ENCODE peak calls at places on chromosomes 1 and 21, in seven cellular contexts. One of them, this sample, is unnamed.

GRCh38 chr1:183023601-183024351 is 556 bp downstream of the LAMC1 start:
- DNase-seq in germinal center: peak; percentile 75
- DNase-seq in stimulated activated CD4-positive, alpha-beta T cell treated with anti-CD3 and anti-CD28 coated beads, Interleukin-4, amount 100 ng/mL, for 4 hours: peak; percentile 11
- DNase-seq in activated CD8-positive, alpha-beta memory T cell treated with anti-CD3 and anti-CD28 coated beads for 48 hours: no peak
- DNase-seq in endodermal cell: peak; percentile 95
- DNase-seq in iris pigment epithelial cell: peak; percentile 59
- DNase-seq in effector memory CD4-positive, alpha-beta T cell: no peak
- DNase-seq in this sample: peak; percentile 67

GRCh38 chr1:47919113-47919833 is 77.9 kb downstream of the TRABD2B start:
- DNase-seq in germinal center: no peak
- DNase-seq in endodermal cell: no peak
- DNase-seq in stimulated activated CD4-positive, alpha-beta T cell treated with anti-CD3 and anti-CD28 coated beads, Interleukin-4, amount 100 ng/mL, for 4 hours: no peak
- DNase-seq in effector memory CD4-positive, alpha-beta T cell: no peak
- DNase-seq in iris pigment epithelial cell: no peak
- DNase-seq in activated CD8-positive, alpha-beta memory T cell treated with anti-CD3 and anti-CD28 coated beads for 48 hours: no peak
- DNase-seq in this sample: no peak

GRCh38 chr1:66557157-66557556 is 23.2 kb downstream of the SGIP1 start:
- DNase-seq in germinal center: no peak
- DNase-seq in iris pigment epithelial cell: no peak
- DNase-seq in effector memory CD4-positive, alpha-beta T cell: no peak
- DNase-seq in stimulated activated CD4-positive, alpha-beta T cell treated with anti-CD3 and anti-CD28 coated beads, Interleukin-4, amount 100 ng/mL, for 4 hours: no peak
- DNase-seq in endodermal cell: no peak
- DNase-seq in activated CD8-positive, alpha-beta memory T cell treated with anti-CD3 and anti-CD28 coated beads for 48 hours: no peak
- DNase-seq in this sample: peak; percentile 50

GRCh38 chr1:194369622-194370021 is 1183.2 kb upstream of the B3GALT2 start:
- DNase-seq in stimulated activated CD4-positive, alpha-beta T cell treated with anti-CD3 and anti-CD28 coated beads, Interleukin-4, amount 100 ng/mL, for 4 hours: no peak
- DNase-seq in germinal center: no peak
- DNase-seq in endodermal cell: no peak
- DNase-seq in activated CD8-positive, alpha-beta memory T cell treated with anti-CD3 and anti-CD28 coated beads for 48 hours: no peak
- DNase-seq in effector memory CD4-positive, alpha-beta T cell: no peak
- DNase-seq in iris pigment epithelial cell: no peak
- DNase-seq in this sample: no peak

GRCh38 chr1:10779841-10780240 is 16.6 kb downstream of the CASZ1 start:
- DNase-seq in iris pigment epithelial cell: no peak
- DNase-seq in endodermal cell: no peak
- DNase-seq in stimulated activated CD4-positive, alpha-beta T cell treated with anti-CD3 and anti-CD28 coated beads, Interleukin-4, amount 100 ng/mL, for 4 hours: no peak
- DNase-seq in activated CD8-positive, alpha-beta memory T cell treated with anti-CD3 and anti-CD28 coated beads for 48 hours: no peak
- DNase-seq in effector memory CD4-positive, alpha-beta T cell: no peak
- DNase-seq in germinal center: no peak
- DNase-seq in this sample: no peak

GRCh38 chr1:232302376-232303049 is 327.4 kb downstream of the SIPA1L2 start:
- DNase-seq in effector memory CD4-positive, alpha-beta T cell: no peak
- DNase-seq in activated CD8-positive, alpha-beta memory T cell treated with anti-CD3 and anti-CD28 coated beads for 48 hours: no peak
- DNase-seq in iris pigment epithelial cell: no peak
- DNase-seq in germinal center: no peak
- DNase-seq in stimulated activated CD4-positive, alpha-beta T cell treated with anti-CD3 and anti-CD28 coated beads, Interleukin-4, amount 100 ng/mL, for 4 hours: no peak
- DNase-seq in endodermal cell: peak; percentile 72
- DNase-seq in this sample: no peak

GRCh38 chr1:56672579-56672978 is 27.5 kb downstream of the PRKAA2 start:
- DNase-seq in stimulated activated CD4-positive, alpha-beta T cell treated with anti-CD3 and anti-CD28 coated beads, Interleukin-4, amount 100 ng/mL, for 4 hours: no peak
- DNase-seq in germinal center: no peak
- DNase-seq in activated CD8-positive, alpha-beta memory T cell treated with anti-CD3 and anti-CD28 coated beads for 48 hours: no peak
- DNase-seq in iris pigment epithelial cell: no peak
- DNase-seq in endodermal cell: no peak
- DNase-seq in effector memory CD4-positive, alpha-beta T cell: no peak
- DNase-seq in this sample: no peak

GRCh38 chr1:165376041-165376810 is 19.7 kb upstream of the LMX1A start:
- DNase-seq in stimulated activated CD4-positive, alpha-beta T cell treated with anti-CD3 and anti-CD28 coated beads, Interleukin-4, amount 100 ng/mL, for 4 hours: peak; percentile 5
- DNase-seq in activated CD8-positive, alpha-beta memory T cell treated with anti-CD3 and anti-CD28 coated beads for 48 hours: no peak
- DNase-seq in germinal center: no peak
- DNase-seq in endodermal cell: peak; percentile 93
- DNase-seq in effector memory CD4-positive, alpha-beta T cell: no peak
- DNase-seq in iris pigment epithelial cell: peak; percentile 72
- DNase-seq in this sample: peak; percentile 77

GRCh38 chr1:11735531-11735853 is 444 bp upstream of the AGTRAP start:
- DNase-seq in germinal center: no peak
- DNase-seq in activated CD8-positive, alpha-beta memory T cell treated with anti-CD3 and anti-CD28 coated beads for 48 hours: no peak
- DNase-seq in stimulated activated CD4-positive, alpha-beta T cell treated with anti-CD3 and anti-CD28 coated beads, Interleukin-4, amount 100 ng/mL, for 4 hours: no peak
- DNase-seq in effector memory CD4-positive, alpha-beta T cell: no peak
- DNase-seq in iris pigment epithelial cell: peak; percentile 23
- DNase-seq in endodermal cell: no peak
- DNase-seq in this sample: no peak

GRCh38 chr1:157442065-157442464 is 110.2 kb downstream of the FCRL5 start:
- DNase-seq in endodermal cell: no peak
- DNase-seq in activated CD8-positive, alpha-beta memory T cell treated with anti-CD3 and anti-CD28 coated beads for 48 hours: no peak
- DNase-seq in iris pigment epithelial cell: no peak
- DNase-seq in germinal center: no peak
- DNase-seq in effector memory CD4-positive, alpha-beta T cell: no peak
- DNase-seq in stimulated activated CD4-positive, alpha-beta T cell treated with anti-CD3 and anti-CD28 coated beads, Interleukin-4, amount 100 ng/mL, for 4 hours: no peak
- DNase-seq in this sample: no peak

GRCh38 chr1:11383553-11384169 is 95.3 kb upstream of the DISP3 start:
- DNase-seq in activated CD8-positive, alpha-beta memory T cell treated with anti-CD3 and anti-CD28 coated beads for 48 hours: no peak
- DNase-seq in germinal center: no peak
- DNase-seq in endodermal cell: no peak
- DNase-seq in iris pigment epithelial cell: no peak
- DNase-seq in effector memory CD4-positive, alpha-beta T cell: no peak
- DNase-seq in stimulated activated CD4-positive, alpha-beta T cell treated with anti-CD3 and anti-CD28 coated beads, Interleukin-4, amount 100 ng/mL, for 4 hours: no peak
- DNase-seq in this sample: no peak

GRCh38 chr1:167697667-167698141 is 24.1 kb upstream of the MPZL1 start:
- DNase-seq in activated CD8-positive, alpha-beta memory T cell treated with anti-CD3 and anti-CD28 coated beads for 48 hours: no peak
- DNase-seq in iris pigment epithelial cell: no peak
- DNase-seq in endodermal cell: no peak
- DNase-seq in effector memory CD4-positive, alpha-beta T cell: no peak
- DNase-seq in germinal center: no peak
- DNase-seq in stimulated activated CD4-positive, alpha-beta T cell treated with anti-CD3 and anti-CD28 coated beads, Interleukin-4, amount 100 ng/mL, for 4 hours: no peak
- DNase-seq in this sample: no peak

GRCh38 chr1:203153989-203154821 is 21.4 kb downstream of the MYBPH start:
- DNase-seq in germinal center: no peak
- DNase-seq in iris pigment epithelial cell: peak; percentile 83
- DNase-seq in effector memory CD4-positive, alpha-beta T cell: no peak
- DNase-seq in activated CD8-positive, alpha-beta memory T cell treated with anti-CD3 and anti-CD28 coated beads for 48 hours: no peak
- DNase-seq in stimulated activated CD4-positive, alpha-beta T cell treated with anti-CD3 and anti-CD28 coated beads, Interleukin-4, amount 100 ng/mL, for 4 hours: no peak
- DNase-seq in endodermal cell: peak; percentile 59
- DNase-seq in this sample: peak; percentile 66

GRCh38 chr1:114352797-114353196 is 158.2 kb downstream of the TRIM33 start:
- DNase-seq in germinal center: no peak
- DNase-seq in activated CD8-positive, alpha-beta memory T cell treated with anti-CD3 and anti-CD28 coated beads for 48 hours: no peak
- DNase-seq in stimulated activated CD4-positive, alpha-beta T cell treated with anti-CD3 and anti-CD28 coated beads, Interleukin-4, amount 100 ng/mL, for 4 hours: no peak
- DNase-seq in effector memory CD4-positive, alpha-beta T cell: no peak
- DNase-seq in endodermal cell: no peak
- DNase-seq in iris pigment epithelial cell: no peak
- DNase-seq in this sample: no peak

GRCh38 chr1:204203206-204203767 is 7.0 kb upstream of the KISS1 start:
- DNase-seq in activated CD8-positive, alpha-beta memory T cell treated with anti-CD3 and anti-CD28 coated beads for 48 hours: no peak
- DNase-seq in germinal center: no peak
- DNase-seq in iris pigment epithelial cell: no peak
- DNase-seq in stimulated activated CD4-positive, alpha-beta T cell treated with anti-CD3 and anti-CD28 coated beads, Interleukin-4, amount 100 ng/mL, for 4 hours: no peak
- DNase-seq in effector memory CD4-positive, alpha-beta T cell: no peak
- DNase-seq in endodermal cell: no peak
- DNase-seq in this sample: no peak

GRCh38 chr1:100038401-100039306 is 68.9 kb downstream of the SLC35A3 start:
- DNase-seq in activated CD8-positive, alpha-beta memory T cell treated with anti-CD3 and anti-CD28 coated beads for 48 hours: peak; percentile 49
- DNase-seq in endodermal cell: peak; percentile 79
- DNase-seq in germinal center: peak; percentile 61
- DNase-seq in iris pigment epithelial cell: peak; percentile 84
- DNase-seq in stimulated activated CD4-positive, alpha-beta T cell treated with anti-CD3 and anti-CD28 coated beads, Interleukin-4, amount 100 ng/mL, for 4 hours: peak; percentile 80
- DNase-seq in effector memory CD4-positive, alpha-beta T cell: peak; percentile 65
- DNase-seq in this sample: peak; percentile 79

GRCh38 chr1:177033628-177034027 is 130.9 kb downstream of the ASTN1 start:
- DNase-seq in stimulated activated CD4-positive, alpha-beta T cell treated with anti-CD3 and anti-CD28 coated beads, Interleukin-4, amount 100 ng/mL, for 4 hours: no peak
- DNase-seq in activated CD8-positive, alpha-beta memory T cell treated with anti-CD3 and anti-CD28 coated beads for 48 hours: no peak
- DNase-seq in endodermal cell: no peak
- DNase-seq in germinal center: no peak
- DNase-seq in iris pigment epithelial cell: no peak
- DNase-seq in effector memory CD4-positive, alpha-beta T cell: no peak
- DNase-seq in this sample: no peak

GRCh38 chr1:33497410-33497809 is 25.0 kb downstream of the ZSCAN20 start:
- DNase-seq in stimulated activated CD4-positive, alpha-beta T cell treated with anti-CD3 and anti-CD28 coated beads, Interleukin-4, amount 100 ng/mL, for 4 hours: no peak
- DNase-seq in endodermal cell: no peak
- DNase-seq in activated CD8-positive, alpha-beta memory T cell treated with anti-CD3 and anti-CD28 coated beads for 48 hours: no peak
- DNase-seq in effector memory CD4-positive, alpha-beta T cell: no peak
- DNase-seq in germinal center: no peak
- DNase-seq in iris pigment epithelial cell: no peak
- DNase-seq in this sample: no peak

GRCh38 chr1:222798111-222798510 is 16.7 kb upstream of the DISP1 start:
- DNase-seq in endodermal cell: no peak
- DNase-seq in iris pigment epithelial cell: peak; percentile 52
- DNase-seq in activated CD8-positive, alpha-beta memory T cell treated with anti-CD3 and anti-CD28 coated beads for 48 hours: no peak
- DNase-seq in stimulated activated CD4-positive, alpha-beta T cell treated with anti-CD3 and anti-CD28 coated beads, Interleukin-4, amount 100 ng/mL, for 4 hours: peak; percentile 42
- DNase-seq in effector memory CD4-positive, alpha-beta T cell: no peak
- DNase-seq in germinal center: no peak
- DNase-seq in this sample: peak; percentile 65

GRCh38 chr1:116772648-116773045 is 18.4 kb downstream of the CD2 start:
- DNase-seq in iris pigment epithelial cell: no peak
- DNase-seq in effector memory CD4-positive, alpha-beta T cell: no peak
- DNase-seq in stimulated activated CD4-positive, alpha-beta T cell treated with anti-CD3 and anti-CD28 coated beads, Interleukin-4, amount 100 ng/mL, for 4 hours: no peak
- DNase-seq in germinal center: no peak
- DNase-seq in activated CD8-positive, alpha-beta memory T cell treated with anti-CD3 and anti-CD28 coated beads for 48 hours: no peak
- DNase-seq in endodermal cell: no peak
- DNase-seq in this sample: peak; percentile 44

GRCh38 chr1:199859525-199859924 is 168.0 kb upstream of the NR5A2 start:
- DNase-seq in stimulated activated CD4-positive, alpha-beta T cell treated with anti-CD3 and anti-CD28 coated beads, Interleukin-4, amount 100 ng/mL, for 4 hours: no peak
- DNase-seq in iris pigment epithelial cell: peak; percentile 94
- DNase-seq in effector memory CD4-positive, alpha-beta T cell: no peak
- DNase-seq in activated CD8-positive, alpha-beta memory T cell treated with anti-CD3 and anti-CD28 coated beads for 48 hours: no peak
- DNase-seq in germinal center: no peak
- DNase-seq in endodermal cell: no peak
- DNase-seq in this sample: peak; percentile 88

GRCh38 chr1:2477309-2477708 is 1.2 kb downstream of the PLCH2 start:
- DNase-seq in iris pigment epithelial cell: no peak
- DNase-seq in effector memory CD4-positive, alpha-beta T cell: no peak
- DNase-seq in germinal center: no peak
- DNase-seq in endodermal cell: no peak
- DNase-seq in activated CD8-positive, alpha-beta memory T cell treated with anti-CD3 and anti-CD28 coated beads for 48 hours: no peak
- DNase-seq in stimulated activated CD4-positive, alpha-beta T cell treated with anti-CD3 and anti-CD28 coated beads, Interleukin-4, amount 100 ng/mL, for 4 hours: no peak
- DNase-seq in this sample: no peak

GRCh38 chr21:25925936-25926335 is 191.2 kb downstream of the GABPA start:
- DNase-seq in iris pigment epithelial cell: peak; percentile 59
- DNase-seq in endodermal cell: no peak
- DNase-seq in effector memory CD4-positive, alpha-beta T cell: no peak
- DNase-seq in activated CD8-positive, alpha-beta memory T cell treated with anti-CD3 and anti-CD28 coated beads for 48 hours: no peak
- DNase-seq in germinal center: no peak
- DNase-seq in stimulated activated CD4-positive, alpha-beta T cell treated with anti-CD3 and anti-CD28 coated beads, Interleukin-4, amount 100 ng/mL, for 4 hours: no peak
- DNase-seq in this sample: no peak

GRCh38 chr1:50492142-50492541 is 68.9 kb upstream of the DMRTA2 start:
- DNase-seq in stimulated activated CD4-positive, alpha-beta T cell treated with anti-CD3 and anti-CD28 coated beads, Interleukin-4, amount 100 ng/mL, for 4 hours: no peak
- DNase-seq in endodermal cell: no peak
- DNase-seq in iris pigment epithelial cell: no peak
- DNase-seq in activated CD8-positive, alpha-beta memory T cell treated with anti-CD3 and anti-CD28 coated beads for 48 hours: no peak
- DNase-seq in germinal center: no peak
- DNase-seq in effector memory CD4-positive, alpha-beta T cell: no peak
- DNase-seq in this sample: no peak

GRCh38 chr1:111515291-111516007 is 12.0 kb upstream of the ADORA3 start:
- DNase-seq in effector memory CD4-positive, alpha-beta T cell: no peak
- DNase-seq in endodermal cell: no peak
- DNase-seq in stimulated activated CD4-positive, alpha-beta T cell treated with anti-CD3 and anti-CD28 coated beads, Interleukin-4, amount 100 ng/mL, for 4 hours: no peak
- DNase-seq in activated CD8-positive, alpha-beta memory T cell treated with anti-CD3 and anti-CD28 coated beads for 48 hours: no peak
- DNase-seq in iris pigment epithelial cell: peak; percentile 57
- DNase-seq in germinal center: peak; percentile 44
- DNase-seq in this sample: peak; percentile 54

GRCh38 chr1:27391511-27392095 is 819 bp upstream of the GPR3 start:
- DNase-seq in activated CD8-positive, alpha-beta memory T cell treated with anti-CD3 and anti-CD28 coated beads for 48 hours: no peak
- DNase-seq in germinal center: peak; percentile 41
- DNase-seq in stimulated activated CD4-positive, alpha-beta T cell treated with anti-CD3 and anti-CD28 coated beads, Interleukin-4, amount 100 ng/mL, for 4 hours: peak; percentile 25
- DNase-seq in iris pigment epithelial cell: peak; percentile 68
- DNase-seq in endodermal cell: peak; percentile 86
- DNase-seq in effector memory CD4-positive, alpha-beta T cell: no peak
- DNase-seq in this sample: peak; percentile 46

GRCh38 chr1:165633624-165634023 is 2.6 kb downstream of the MGST3 start:
- DNase-seq in effector memory CD4-positive, alpha-beta T cell: no peak
- DNase-seq in activated CD8-positive, alpha-beta memory T cell treated with anti-CD3 and anti-CD28 coated beads for 48 hours: no peak
- DNase-seq in iris pigment epithelial cell: no peak
- DNase-seq in endodermal cell: no peak
- DNase-seq in germinal center: no peak
- DNase-seq in stimulated activated CD4-positive, alpha-beta T cell treated with anti-CD3 and anti-CD28 coated beads, Interleukin-4, amount 100 ng/mL, for 4 hours: no peak
- DNase-seq in this sample: peak; percentile 77

GRCh38 chr1:72649974-72650373 is 367.6 kb upstream of the NEGR1 start:
- DNase-seq in iris pigment epithelial cell: peak; percentile 0
- DNase-seq in germinal center: no peak
- DNase-seq in stimulated activated CD4-positive, alpha-beta T cell treated with anti-CD3 and anti-CD28 coated beads, Interleukin-4, amount 100 ng/mL, for 4 hours: no peak
- DNase-seq in activated CD8-positive, alpha-beta memory T cell treated with anti-CD3 and anti-CD28 coated beads for 48 hours: no peak
- DNase-seq in endodermal cell: no peak
- DNase-seq in effector memory CD4-positive, alpha-beta T cell: no peak
- DNase-seq in this sample: peak; percentile 2

GRCh38 chr1:228265167-228265566 is 57.3 kb downstream of the OBSCN start:
- DNase-seq in iris pigment epithelial cell: peak; percentile 36
- DNase-seq in endodermal cell: no peak
- DNase-seq in germinal center: no peak
- DNase-seq in effector memory CD4-positive, alpha-beta T cell: no peak
- DNase-seq in stimulated activated CD4-positive, alpha-beta T cell treated with anti-CD3 and anti-CD28 coated beads, Interleukin-4, amount 100 ng/mL, for 4 hours: no peak
- DNase-seq in activated CD8-positive, alpha-beta memory T cell treated with anti-CD3 and anti-CD28 coated beads for 48 hours: no peak
- DNase-seq in this sample: peak; percentile 29

GRCh38 chr1:244969355-244970235 is 105.3 kb upstream of the HNRNPU start:
- DNase-seq in endodermal cell: no peak
- DNase-seq in iris pigment epithelial cell: peak; percentile 91
- DNase-seq in activated CD8-positive, alpha-beta memory T cell treated with anti-CD3 and anti-CD28 coated beads for 48 hours: peak; percentile 35
- DNase-seq in germinal center: peak; percentile 17
- DNase-seq in stimulated activated CD4-positive, alpha-beta T cell treated with anti-CD3 and anti-CD28 coated beads, Interleukin-4, amount 100 ng/mL, for 4 hours: peak; percentile 43
- DNase-seq in effector memory CD4-positive, alpha-beta T cell: peak; percentile 66
- DNase-seq in this sample: peak; percentile 91